ENCODE peak calls at places on chromosome 17, in seven cellular contexts. P, L, Q, C, N, O and A are unnamed samples.

GRCh38 chr17:65355246-65355645 is 206.2 kb downstream of the AXIN2 start:
- DNase-seq in P (no peak), L (no peak), Q (no peak), C (no peak), N (no peak), O (no peak), A (no peak)

GRCh38 chr17:57152916-57153528 is 68.0 kb downstream of the AKAP1 start:
- DNase-seq in P (no peak), L (no peak), Q (no peak), C (no peak), N (no peak), O (no peak), A (no peak)

GRCh38 chr17:61340431-61340830 is 59.2 kb upstream of the TBX2 start:
- DNase-seq in P (no peak), L (no peak), Q (no peak), C (no peak), N (no peak), O (no peak), A (no peak)

GRCh38 chr17:65102788-65103187 is 34.4 kb upstream of the RGS9 start:
- DNase-seq in P (no peak), L (no peak), Q (no peak), C (no peak), N (peak; percentile 33), O (no peak), A (no peak)

GRCh38 chr17:5757306-5757907 is 173.1 kb upstream of the NLRP1 start:
- DNase-seq in P (no peak), L (no peak), Q (no peak), C (no peak), N (no peak), O (no peak), A (peak; percentile 68)

GRCh38 chr17:64315032-64315490 is 52.0 kb upstream of the TEX2 start:
- DNase-seq in P (peak; percentile 90), L (peak; percentile 88), Q (peak; percentile 88), C (no peak), N (no peak), O (peak; percentile 67), A (peak; percentile 80)

GRCh38 chr17:11925271-11926021 is 71.8 kb downstream of the ZNF18 start:
- DNase-seq in P (no peak), L (no peak), Q (no peak), C (no peak), N (no peak), O (no peak), A (peak; percentile 24)

GRCh38 chr17:1606352-1606985 is 22.2 kb downstream of the SLC43A2 start:
- DNase-seq in P (no peak), L (no peak), Q (no peak), C (no peak), N (peak; percentile 17), O (no peak), A (no peak)

GRCh38 chr17:76537578-76538280 is at the start of gene CYGB:
- DNase-seq in P (no peak), L (peak; percentile 68), Q (no peak), C (no peak), N (no peak), O (no peak), A (no peak)

GRCh38 chr17:382644-383533 is 30.3 kb upstream of the RPH3AL start:
- DNase-seq in P (no peak), L (peak; percentile 35), Q (no peak), C (no peak), N (peak; percentile 88), O (no peak), A (peak; percentile 67)
- H3K27ac ChIP-seq in P (no peak overlapping the region), L (no peak overlapping the region), Q (no peak overlapping the region), C (no peak overlapping the region), N (no peak overlapping the region), O (no peak overlapping the region), A (peak overlapping the region; percentile 70)

GRCh38 chr17:17845046-17845775 is 8.4 kb upstream of the SREBF1 start:
- DNase-seq in P (no peak), L (no peak), Q (no peak), C (no peak), N (no peak), O (no peak), A (no peak)
- H3K27ac ChIP-seq in P (no peak overlapping the region), L (no peak overlapping the region), Q (no peak overlapping the region), C (no peak overlapping the region), N (no peak overlapping the region), O (no peak overlapping the region), A (no peak overlapping the region)

DNA sequence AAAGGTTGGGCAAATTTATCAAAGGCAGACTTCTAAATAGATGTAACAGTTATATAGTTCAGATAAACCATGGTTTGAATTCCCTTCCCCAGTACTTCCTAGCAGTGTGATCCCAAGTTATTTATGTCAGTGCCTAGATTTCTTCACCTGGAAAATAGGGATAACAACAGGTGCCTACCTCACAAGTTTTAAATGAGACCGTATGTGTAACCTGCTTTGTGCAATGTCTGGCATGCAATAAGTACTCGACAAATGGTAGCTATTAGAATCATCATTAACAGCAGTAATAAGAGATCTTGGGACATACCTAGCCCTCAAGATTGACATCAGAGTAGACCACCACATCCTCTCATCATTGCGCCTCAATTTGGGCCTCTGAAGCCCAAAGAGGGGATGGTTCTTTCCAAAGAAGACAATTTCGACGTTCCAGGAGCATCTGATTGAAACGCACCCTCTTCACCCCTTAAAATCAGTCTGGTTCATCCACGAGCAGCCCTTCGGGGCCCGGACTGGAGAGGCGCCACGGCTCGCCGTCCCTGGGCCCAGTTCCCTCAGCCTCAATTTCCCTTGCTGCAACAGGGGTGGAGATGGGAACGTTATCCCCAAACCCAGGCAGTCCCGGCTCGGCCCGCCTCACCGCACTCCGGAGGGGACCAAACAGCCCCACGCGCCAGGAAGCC is 541 bp downstream of the ACACA start:
- DNase-seq in P (peak; percentile 56), L (no peak), Q (no peak), C (no peak), N (no peak), O (no peak), A (no peak)
- H3K27ac ChIP-seq in P (peak overlapping the region; percentile 52), L (peak overlapping the region; percentile 90), Q (peak overlapping the region; percentile 93), C (peak overlapping the region; percentile 85), N (peak overlapping the region; percentile 82), O (peak overlapping the region; percentile 91), A (peak overlapping the region; percentile 46)

GRCh38 chr17:79022507-79022991 is 1.4 kb upstream of the C1QTNF1 start:
- DNase-seq in P (no peak), L (no peak), Q (no peak), C (no peak), N (no peak), O (no peak), A (peak; percentile 36)
- H3K27ac ChIP-seq in P (no peak overlapping the region), L (no peak overlapping the region), Q (peak overlapping the region; percentile 82), C (no peak overlapping the region), N (no peak overlapping the region), O (no peak overlapping the region), A (peak overlapping the region; percentile 51)